ENCODE peak calls at places on chromosomes 12 and 14, in nine cellular contexts. V is BE2C; C is activated naive CD4-positive, alpha-beta T cell treated with anti-CD3 and anti-CD28 coated beads, Interleukin-2, amount 50 U/mL, for 16 hours; Q is activated naive CD8-positive, alpha-beta T cell treated with anti-CD3 and anti-CD28 coated beads, Interleukin-2, amount 50 U/mL, for 24 hours; U is stimulated activated CD4-positive, alpha-beta T cell treated with anti-CD3 and anti-CD28 coated beads, Interleukin-2, amount 100 ng/mL, for 24 hours; W is globus pallidus; A is epithelial cell of prostate; K is psoas muscle; B is A172. M is an unnamed sample.

GRCh38 chr14:100783630-100784321 is 42.1 kb upstream of the MEG3 start:
- DNase-seq in V (peak; percentile 92), C (no peak), Q (no peak), U (no peak), W (no peak), A (no peak), K (no peak), B (no peak), M (no peak)

GRCh38 chr14:33949051-33950037 is 1.5 kb downstream of the EGLN3 start:
- DNase-seq in V (no peak), C (no peak), Q (no peak), U (no peak), W (no peak), A (no peak), K (no peak), B (no peak), M (no peak)

GRCh38 chr12:30461011-30461670 is 234.5 kb downstream of the IPO8 start:
- DNase-seq in V (no peak), C (no peak), Q (no peak), U (no peak), W (no peak), A (no peak), K (no peak), B (no peak), M (no peak)

GRCh38 chr12:50655374-50655921 is 108.5 kb upstream of the ATF1 start:
- DNase-seq in V (no peak), C (no peak), Q (no peak), U (no peak), W (no peak), A (no peak), K (no peak), B (no peak), M (no peak)

GRCh38 chr14:57533214-57533613 is 39.6 kb upstream of the CCDC198 start:
- DNase-seq in V (no peak), C (no peak), Q (peak; percentile 8), U (no peak), W (no peak), A (no peak), K (no peak), B (no peak), M (no peak)

GRCh38 chr12:7694556-7694955 is 1.0 kb downstream of the GDF3 start:
- DNase-seq in V (no peak), C (no peak), Q (no peak), U (no peak), W (no peak), A (no peak), K (no peak), B (no peak), M (no peak)

GRCh38 chr12:13044859-13045384 is 741 bp downstream of the FAM234B start:
- DNase-seq in V (no peak), C (no peak), Q (no peak), U (no peak), W (no peak), A (no peak), K (no peak), B (no peak), M (no peak)

GRCh38 chr12:62834406-62834805 is 100.5 kb downstream of the PPM1H start:
- DNase-seq in V (no peak), C (no peak), Q (no peak), U (no peak), W (no peak), A (no peak), K (no peak), B (no peak), M (no peak)

GRCh38 chr12:21346542-21347205 is 12.0 kb upstream of the SLCO1A2 start:
- DNase-seq in V (no peak), C (no peak), Q (no peak), U (no peak), W (no peak), A (no peak), K (no peak), B (no peak), M (no peak)

GRCh38 chr12:133234971-133235370 is 706 bp downstream of the ANHX start:
- DNase-seq in V (no peak), C (no peak), Q (no peak), U (no peak), W (no peak), A (no peak), K (no peak), B (no peak), M (no peak)

GRCh38 chr12:74980510-74980909 is 229.1 kb downstream of the KCNC2 start:
- DNase-seq in V (no peak), C (no peak), Q (no peak), U (no peak), W (no peak), A (no peak), K (no peak), B (no peak), M (no peak)

GRCh38 chr14:23113346-23114119 is 5.5 kb downstream of the CEBPE start:
- DNase-seq in V (no peak), C (no peak), Q (no peak), U (no peak), W (no peak), A (no peak), K (no peak), B (no peak), M (no peak)

GRCh38 chr12:58310828-58311273 is 369.5 kb downstream of the ATP23 start:
- DNase-seq in V (no peak), C (no peak), Q (no peak), U (no peak), W (no peak), A (peak; percentile 91), K (no peak), B (peak; percentile 91), M (no peak)

GRCh38 chr14:75310295-75311059 is 31.8 kb downstream of the FOS start:
- DNase-seq in V (peak; percentile 73), C (no peak), Q (no peak), U (no peak), W (peak; percentile 90), A (no peak), K (peak; percentile 84), B (no peak), M (peak; percentile 97)

GRCh38 chr12:82866946-82867345 is 180.2 kb downstream of the TMTC2 start:
- DNase-seq in V (no peak), C (no peak), Q (no peak), U (no peak), W (peak; percentile 57), A (no peak), K (no peak), B (no peak), M (no peak)

M was measured in right atrium auricular region.